ENCODE peak calls at places on chromosomes 5 and 9, in four cellular contexts. J, E, K and P are unnamed samples.

GRCh38 chr9:134178781-134179551 is 14.6 kb upstream of the RNU6ATAC start:
- DNase-seq in J (no peak), E (peak), K (peak), P (peak)

GRCh38 chr5:109645591-109646236 is 44.0 kb upstream of the MAN2A1 start:
- DNase-seq in J (no peak), E (no peak), K (no peak), P (no peak)

GRCh38 chr5:94618029-94618492 is 343 bp downstream of the KIAA0825 start:
- DNase-seq in J (peak), E (peak), K (peak), P (peak)

GRCh38 chr5:5475967-5476366 is 53.5 kb downstream of the ICE1 start:
- DNase-seq in J (no peak), E (no peak), K (no peak), P (no peak)

GRCh38 chr9:126298319-126298801 is 28.3 kb upstream of the MVB12B start:
- DNase-seq in J (no peak), E (no peak), K (peak), P (no peak)

GRCh38 chr5:123754903-123755302 is 242.9 kb downstream of the CSNK1G3 start:
- DNase-seq in J (no peak), E (no peak), K (no peak), P (no peak)

GRCh38 chr9:117662651-117663050 is 41.6 kb upstream of the TLR4 start:
- DNase-seq in J (no peak), E (no peak), K (no peak), P (peak)

GRCh38 chr9:90729351-90729750 is 72.3 kb upstream of the SYK start:
- DNase-seq in J (no peak), E (no peak), K (no peak), P (no peak)

GRCh38 chr9:82168585-82168984 is 180.0 kb downstream of the SPATA31D1 start:
- DNase-seq in J (no peak), E (no peak), K (no peak), P (no peak)

GRCh38 chr5:139745800-139746690 is 49.6 kb upstream of the PSD2 start:
- DNase-seq in J (no peak), E (peak), K (peak), P (peak)

GRCh38 chr5:151719228-151719861 is 32.6 kb upstream of the SPARC start:
- DNase-seq in J (peak), E (no peak), K (peak), P (peak)

GRCh38 chr5:118592234-118592633 is 396.1 kb downstream of the DTWD2 start:
- DNase-seq in J (no peak), E (no peak), K (no peak), P (no peak)
- H3K4me3 ChIP-seq in J (no peak), E (no peak), K (no peak), P (no peak)

GRCh38 chr9:121272401-121272948 is 4.5 kb downstream of the GSN start:
- DNase-seq in J (no peak), E (no peak), K (no peak), P (no peak)
- H3K4me3 ChIP-seq in J (no peak), E (peak), K (no peak), P (no peak)

GRCh38 chr5:172943283-172943841 is 15.9 kb upstream of the RPL26L1 start:
- DNase-seq in J (peak), E (peak), K (no peak), P (no peak)

GRCh38 chr5:172945151-172945550 is 14.1 kb upstream of the RPL26L1 start:
- DNase-seq in J (no peak), E (no peak), K (no peak), P (no peak)

GRCh38 chr5:172944741-172945140 is 14.5 kb upstream of the RPL26L1 start:
- DNase-seq in J (no peak), E (no peak), K (no peak), P (no peak)

GRCh38 chr5:172942556-172942955 is 16.7 kb upstream of the RPL26L1 start:
- DNase-seq in J (no peak), E (no peak), K (no peak), P (no peak)

DNA sequence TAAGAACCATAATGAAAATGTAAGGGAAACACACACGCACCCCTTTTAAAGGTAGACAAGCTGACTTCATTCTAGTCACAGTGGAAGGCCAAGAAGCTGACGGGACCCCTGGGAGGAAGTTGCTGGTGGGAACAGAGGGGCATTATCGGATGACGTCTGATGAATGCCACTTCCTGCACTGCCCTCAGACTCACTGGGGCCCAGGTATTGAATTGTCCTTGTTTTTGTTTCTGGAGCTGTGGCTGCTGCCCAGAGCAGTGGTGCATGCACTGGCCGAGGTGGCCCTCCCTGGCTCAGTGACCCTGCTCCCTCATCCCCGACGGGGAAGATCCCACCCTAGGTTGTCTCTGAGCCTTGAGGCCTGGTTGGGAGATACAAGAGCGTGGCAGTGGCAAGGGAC is 15.3 kb upstream of the RPL26L1 start:
- DNase-seq in J (no peak), E (no peak), K (no peak), P (no peak)
- H3K4me3 ChIP-seq in J (no peak), E (no peak), K (no peak), P (no peak)

DNA sequence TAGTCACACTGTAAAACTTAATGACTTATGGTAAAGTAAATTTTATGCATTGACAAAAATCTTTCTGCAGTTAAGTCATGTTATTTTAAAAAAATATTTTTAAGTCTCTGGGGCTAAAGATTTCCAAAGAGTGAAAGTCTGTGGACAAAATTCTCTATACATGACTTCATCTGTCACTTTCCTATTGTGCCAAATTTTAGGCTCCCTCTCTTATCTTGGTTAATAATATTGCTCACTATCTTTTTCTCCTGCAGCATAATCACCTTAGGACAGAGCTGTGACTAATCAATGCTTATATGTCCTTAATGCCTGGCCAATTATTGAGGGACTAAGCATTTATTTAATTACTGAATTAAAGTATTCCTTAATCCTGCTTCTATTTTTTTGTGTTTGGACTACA is 15.2 kb downstream of the LURAP1L start:
- DNase-seq in J (no peak), E (no peak), K (no peak), P (no peak)
- H3K4me3 ChIP-seq in J (no peak), E (no peak), K (no peak), P (no peak)

DNA sequence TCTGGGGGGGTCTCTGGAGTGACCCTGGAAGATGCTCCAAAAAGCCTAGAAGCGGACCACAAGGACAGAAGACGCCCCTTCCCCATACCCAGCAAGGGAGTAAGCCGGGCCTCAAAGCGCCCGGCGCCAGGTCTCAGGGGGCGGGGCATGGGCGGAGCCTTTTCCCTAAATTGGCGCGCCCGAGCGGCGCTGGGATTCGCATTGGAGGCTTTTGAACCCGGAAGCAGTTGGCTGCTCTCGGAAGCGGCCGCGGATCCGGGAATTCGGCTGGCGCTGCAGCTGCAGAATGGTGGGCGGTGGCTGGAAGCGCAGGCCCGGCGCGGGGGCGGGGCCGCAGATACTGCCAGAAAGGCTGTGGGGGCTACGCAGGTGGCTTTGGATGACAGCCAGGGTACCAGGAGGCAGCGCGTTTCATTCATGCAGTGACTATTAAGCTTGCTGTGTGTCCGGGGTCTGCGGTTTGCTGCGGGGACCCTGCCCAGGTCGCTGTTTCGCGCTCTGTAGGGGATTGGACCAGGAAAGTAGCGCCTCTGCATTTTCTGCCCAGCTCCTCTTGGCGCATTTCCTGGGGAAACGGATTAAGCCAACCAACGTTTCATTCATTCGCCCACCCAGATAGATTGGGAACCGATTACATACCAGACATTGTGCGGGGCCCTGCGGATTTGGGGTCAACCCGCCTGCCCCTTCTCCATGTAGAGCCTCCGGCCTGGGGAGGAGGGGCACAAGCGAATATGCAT is 83.0 kb upstream of the FREM1 start:
- DNase-seq in J (no peak), E (peak), K (peak), P (no peak)
- H3K4me3 ChIP-seq in J (no peak), E (peak), K (peak), P (no peak)

DNA sequence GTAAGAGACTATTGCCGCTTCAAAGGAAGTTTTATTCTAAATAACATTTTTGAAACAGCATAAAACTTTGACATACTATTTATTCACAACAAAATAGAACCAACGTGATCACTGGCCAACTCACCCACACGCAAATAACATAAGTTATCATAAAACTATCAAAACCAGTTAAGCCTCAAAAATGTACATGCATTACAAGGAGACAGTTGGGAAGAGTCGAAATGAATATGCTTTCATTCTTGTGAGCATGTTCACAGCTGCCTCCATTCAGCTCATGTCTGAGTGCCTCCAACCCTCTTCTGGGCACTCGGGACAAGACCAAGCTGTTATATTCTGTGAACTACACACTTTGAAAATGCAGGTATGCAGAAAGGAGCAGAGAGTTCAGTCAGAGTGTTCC is 284.9 kb downstream of the BNC2 start:
- DNase-seq in J (no peak), E (no peak), K (no peak), P (no peak)
- H3K4me3 ChIP-seq in J (no peak), E (no peak), K (no peak), P (no peak)

GRCh38 chr5:132814441-132815294 is 1.6 kb downstream of the SOWAHA start:
- DNase-seq in J (no peak), E (no peak), K (no peak), P (no peak)
- H3K4me3 ChIP-seq in J (no peak), E (peak), K (peak), P (no peak)